ENCODE peak calls at places on chromosome 17, in nine cellular contexts. P is H54; V is activated B cell treated with CpG ODN at 0.5 μM for 24 hours; B is stimulated activated CD4-positive, alpha-beta T cell treated with anti-CD3 and anti-CD28 coated beads, Interleukin-1b, Interleukin-23, amount 100 ng/mL, for 24 hours; J is AG04449; N is Calu3; W is Kasumi-1; S is T-helper 2 cell treated with Interferon-gamma antibody and Interleukin-4, amounts not matched to agents 5 μg/mL and 100 μg/mL, for 36 hours; D is H9. T is an unnamed sample.

GRCh38 chr17:77828749-77829539 is 129.6 kb upstream of the TNRC6C start:
- DNase-seq in V (no peak), D (no peak), W (no peak), N (no peak), P (no peak), S (no peak), J (no peak), B (no peak), T (no peak)

GRCh38 chr17:46720408-46720807 is 98.1 kb downstream of the WNT3 start:
- DNase-seq in D (no peak), S (no peak), J (no peak), V (no peak), N (no peak), P (no peak), B (no peak), W (no peak), T (no peak)

GRCh38 chr17:66850692-66851091 is 15.8 kb downstream of the CACNG5 start:
- DNase-seq in N (no peak), V (no peak), J (no peak), S (no peak), P (no peak), B (no peak), D (no peak), W (no peak), T (no peak)

GRCh38 chr17:60087882-60088669 is 9.4 kb upstream of the HEATR6 start:
- DNase-seq in N (no peak), D (peak; percentile 56), S (no peak), P (peak; percentile 95), J (no peak), V (no peak), W (no peak), B (no peak), T (peak; percentile 66)

GRCh38 chr17:44778656-44779210 is 19.9 kb downstream of the ADAM11 start:
- DNase-seq in V (no peak), W (no peak), J (no peak), P (no peak), S (no peak), B (no peak), D (no peak), N (no peak), T (no peak)

GRCh38 chr17:34173221-34173620 is 81.9 kb upstream of the CCL2 start:
- DNase-seq in V (no peak), N (no peak), J (no peak), P (no peak), W (no peak), D (no peak), S (no peak), B (no peak), T (no peak)

GRCh38 chr17:2964831-2965230 is 98.6 kb downstream of the OR1D5 start:
- DNase-seq in D (peak; percentile 31), W (no peak), N (no peak), S (no peak), B (no peak), J (no peak), V (no peak), P (no peak), T (no peak)

GRCh38 chr17:66602659-66603363 is 232.1 kb upstream of the CACNG5 start:
- DNase-seq in B (no peak), N (no peak), V (no peak), S (no peak), D (peak; percentile 47), P (no peak), W (no peak), J (no peak), T (no peak)

GRCh38 chr17:45986056-45986455 is 13.0 kb upstream of the STH start:
- DNase-seq in D (no peak), B (no peak), S (no peak), J (no peak), V (no peak), N (no peak), P (no peak), W (no peak), T (no peak)

GRCh38 chr17:27873746-27874145 is 19.4 kb downstream of the LYRM9 start:
- DNase-seq in D (no peak), B (no peak), N (no peak), W (no peak), P (no peak), J (no peak), V (no peak), S (no peak), T (no peak)

GRCh38 chr17:2815781-2816185 is 19.5 kb downstream of the RAP1GAP2 start:
- DNase-seq in P (no peak), J (no peak), W (no peak), N (no peak), S (no peak), D (peak; percentile 44), V (no peak), B (no peak), T (peak; percentile 12)

GRCh38 chr17:50107790-50108414 is 12.8 kb downstream of the PDK2 start:
- DNase-seq in N (no peak), D (no peak), S (no peak), J (peak; percentile 14), B (no peak), W (no peak), P (peak; percentile 97), V (no peak), T (no peak)

GRCh38 chr17:17313350-17313991 is 10.3 kb downstream of the NT5M start:
- DNase-seq in J (no peak), P (no peak), B (peak; percentile 49), V (peak; percentile 38), D (peak; percentile 91), S (peak; percentile 48), N (peak; percentile 72), W (peak; percentile 1), T (peak; percentile 43)

GRCh38 chr17:3682033-3682432 is 13.4 kb downstream of the EMC6 start:
- DNase-seq in V (no peak), D (peak; percentile 28), S (no peak), B (no peak), N (no peak), P (no peak), W (no peak), J (no peak), T (no peak)

GRCh38 chr17:2656293-2656692 is 55.3 kb downstream of the CLUH start:
- DNase-seq in D (no peak), V (no peak), J (no peak), N (no peak), S (no peak), B (no peak), P (no peak), W (no peak), T (no peak)

GRCh38 chr17:4903051-4903818 is at the start of gene CHRNE:
- DNase-seq in D (peak; percentile 94), B (peak; percentile 51), S (peak; percentile 63), V (peak; percentile 49), P (peak; percentile 52), N (peak; percentile 75), W (peak; percentile 46), J (no peak), T (peak; percentile 89)

GRCh38 chr17:46822388-46822921 is 4.0 kb upstream of the WNT3 start:
- DNase-seq in J (no peak), V (peak; percentile 49), P (no peak), D (peak; percentile 90), B (peak; percentile 28), N (peak; percentile 87), S (peak; percentile 34), W (peak; percentile 31), T (peak; percentile 78)

GRCh38 chr17:57242148-57242547 is 14.2 kb upstream of the MSI2 start:
- DNase-seq in W (no peak), P (no peak), D (no peak), B (no peak), S (no peak), J (no peak), N (no peak), V (no peak), T (peak; percentile 72)

GRCh38 chr17:39823407-39824054 is 40.6 kb downstream of the IKZF3 start:
- DNase-seq in J (no peak), V (no peak), P (no peak), S (no peak), W (no peak), N (peak; percentile 80), B (no peak), D (no peak), T (no peak)

GRCh38 chr17:13337864-13338371 is 263.8 kb downstream of the HS3ST3A1 start:
- DNase-seq in D (no peak), B (no peak), S (no peak), J (no peak), P (no peak), N (peak; percentile 1), V (no peak), W (peak; percentile 47), T (peak; percentile 61)

GRCh38 chr17:38728290-38728831 is 1.8 kb upstream of the CISD3 start:
- DNase-seq in D (no peak), V (no peak), P (no peak), B (no peak), N (no peak), W (peak; percentile 70), J (no peak), S (peak; percentile 66), T (no peak)

GRCh38 chr17:38663125-38663751 is 11.5 kb downstream of the EPOP start:
- DNase-seq in D (peak; percentile 98), N (peak; percentile 99), V (no peak), P (peak; percentile 85), B (no peak), S (peak; percentile 30), J (no peak), W (peak; percentile 72), T (peak; percentile 92)

GRCh38 chr17:80845863-80846671 is 145.6 kb upstream of the CHMP6 start:
- DNase-seq in D (no peak), N (no peak), P (no peak), B (no peak), V (no peak), W (no peak), J (no peak), S (no peak), T (no peak)

GRCh38 chr17:7435676-7436555 is 681 bp downstream of the TMEM102 start:
- DNase-seq in N (peak; percentile 47), B (no peak), J (no peak), P (no peak), D (peak; percentile 91), W (peak; percentile 46), S (peak; percentile 71), V (peak; percentile 66), T (peak; percentile 19)

GRCh38 chr17:38898812-38899348 is 26.5 kb upstream of the LASP1NB start:
- DNase-seq in B (peak; percentile 57), N (no peak), J (no peak), S (peak; percentile 91), D (no peak), W (peak; percentile 84), V (peak; percentile 68), P (no peak), T (no peak)

GRCh38 chr17:80476877-80477646 is 655 bp upstream of the NPTX1 start:
- DNase-seq in D (no peak), P (no peak), B (no peak), V (peak; percentile 40), N (no peak), S (no peak), W (no peak), J (no peak), T (peak; percentile 75)

GRCh38 chr17:4583796-4584124 is 569 bp upstream of the SMTNL2 start:
- DNase-seq in P (no peak), D (peak; percentile 75), J (no peak), W (peak; percentile 34), V (no peak), S (no peak), N (no peak), B (no peak), T (peak; percentile 49)

GRCh38 chr17:32275060-32276042 is 9.7 kb downstream of the RHBDL3 start:
- DNase-seq in W (peak; percentile 7), D (peak; percentile 88), S (no peak), P (peak; percentile 99), V (no peak), B (no peak), J (peak; percentile 38), N (peak; percentile 28), T (peak; percentile 89)

GRCh38 chr17:76004750-76005262 is 4.2 kb downstream of the CDK3 start:
- DNase-seq in D (no peak), S (no peak), N (no peak), V (no peak), P (no peak), J (no peak), W (no peak), B (no peak), T (no peak)

GRCh38 chr17:59634632-59635561 is 15.2 kb downstream of the CLTC start:
- DNase-seq in W (no peak), P (no peak), B (no peak), S (no peak), D (no peak), V (no peak), N (no peak), J (no peak), T (peak; percentile 20)

GRCh38 chr17:69607162-69607834 is 192.8 kb downstream of the MAP2K6 start:
- DNase-seq in S (peak; percentile 40), N (peak; percentile 21), D (peak; percentile 85), J (peak; percentile 42), W (peak; percentile 72), B (no peak), P (peak; percentile 32), V (no peak), T (peak; percentile 81)

T was measured in NCI-H69.